ENCODE peak calls at places on chromosomes 3 and 15, in nine cellular contexts. E is tibial artery, O is colonic mucosa, R is AG10803, H is GM06990, I is A549, D is aorta, P is ovary, C is cardiac fibroblast. X is an unnamed sample.

GRCh38 chr15:90895571-90896117 is 7.5 kb upstream of the MAN2A2 start:
- DNase-seq in E (no peak), O (no peak), R (no peak), H (no peak), I (peak; percentile 43), D (no peak), P (no peak), C (peak; percentile 23), X (no peak)

GRCh38 chr3:134601539-134602439 is 49.0 kb downstream of the KY start:
- DNase-seq in E (no peak), O (no peak), R (peak; percentile 56), H (no peak), I (no peak), D (no peak), P (peak; percentile 45), C (peak; percentile 59), X (peak; percentile 16)

GRCh38 chr3:114384558-114384903 is 90.7 kb downstream of the TIGIT start:
- DNase-seq in E (no peak), O (no peak), R (peak; percentile 31), H (no peak), I (no peak), D (no peak), P (no peak), C (no peak), X (no peak)

GRCh38 chr3:61448378-61448777 is 113.0 kb upstream of the PTPRG start:
- DNase-seq in E (no peak), O (no peak), R (no peak), H (no peak), I (no peak), D (no peak), P (no peak), C (peak; percentile 23), X (no peak)

GRCh38 chr3:133209871-133210550 is 171.8 kb downstream of the TMEM108 start:
- DNase-seq in E (no peak), O (no peak), R (peak; percentile 51), H (peak; percentile 14), I (no peak), D (no peak), P (no peak), C (peak; percentile 21), X (peak; percentile 29)

GRCh38 chr15:67824900-67825879 is at the start of gene SKOR1:
- DNase-seq in E (no peak), O (no peak), R (peak; percentile 34), H (no peak), I (peak; percentile 46), D (no peak), P (no peak), C (peak; percentile 53), X (no peak)

GRCh38 chr3:185912929-185913901 is 24.6 kb downstream of the TRA2B start:
- DNase-seq in E (no peak), O (no peak), R (no peak), H (no peak), I (no peak), D (no peak), P (no peak), C (no peak), X (no peak)

GRCh38 chr15:79007066-79007465 is 62.2 kb upstream of the CTSH start:
- DNase-seq in E (peak; percentile 80), O (peak; percentile 44), R (peak; percentile 59), H (no peak), I (peak; percentile 77), D (peak; percentile 67), P (no peak), C (peak; percentile 55), X (no peak)

GRCh38 chr15:65759441-65759840 is 32.7 kb downstream of the DENND4A start:
- DNase-seq in E (no peak), O (no peak), R (no peak), H (no peak), I (no peak), D (no peak), P (no peak), C (no peak), X (no peak)

GRCh38 chr3:119206611-119207511 is 33.5 kb downstream of the UPK1B start:
- DNase-seq in E (no peak), O (no peak), R (no peak), H (no peak), I (peak; percentile 85), D (no peak), P (no peak), C (no peak), X (no peak)

GRCh38 chr3:28033059-28033784 is 208.2 kb upstream of the CMC1 start:
- DNase-seq in E (no peak), O (no peak), R (no peak), H (no peak), I (no peak), D (no peak), P (no peak), C (no peak), X (no peak)

GRCh38 chr15:69478259-69478687 is 25.7 kb downstream of the RPLP1 start:
- DNase-seq in E (no peak), O (peak; percentile 44), R (peak; percentile 30), H (no peak), I (peak; percentile 74), D (no peak), P (peak; percentile 61), C (peak; percentile 50), X (no peak)

GRCh38 chr15:60520825-60521368 is 42.0 kb upstream of the ICE2 start:
- DNase-seq in E (peak; percentile 58), O (peak; percentile 78), R (peak; percentile 59), H (no peak), I (peak; percentile 84), D (peak; percentile 77), P (peak; percentile 60), C (peak; percentile 82), X (no peak)

GRCh38 chr3:180747805-180748361 is 68.6 kb upstream of the CCDC39 start:
- DNase-seq in E (no peak), O (no peak), R (no peak), H (no peak), I (no peak), D (no peak), P (no peak), C (no peak), X (no peak)

GRCh38 chr3:51378075-51378474 is 7.0 kb upstream of the MANF start:
- DNase-seq in E (no peak), O (no peak), R (no peak), H (no peak), I (no peak), D (peak; percentile 3), P (no peak), C (no peak), X (no peak)

GRCh38 chr15:82572986-82573385 is 32.7 kb upstream of the RPS17 start:
- DNase-seq in E (no peak), O (no peak), R (no peak), H (no peak), I (no peak), D (no peak), P (no peak), C (no peak), X (no peak)

GRCh38 chr15:82570721-82571519 is 30.7 kb upstream of the RPS17 start:
- DNase-seq in E (no peak), O (no peak), R (peak; percentile 30), H (no peak), I (no peak), D (peak; percentile 32), P (no peak), C (peak; percentile 18), X (no peak)

GRCh38 chr15:82569834-82570233 is 29.6 kb upstream of the RPS17 start:
- DNase-seq in E (no peak), O (no peak), R (no peak), H (no peak), I (no peak), D (no peak), P (no peak), C (no peak), X (no peak)

GRCh38 chr15:82571722-82572222 is 31.5 kb upstream of the RPS17 start:
- DNase-seq in E (peak; percentile 80), O (peak; percentile 58), R (peak; percentile 77), H (no peak), I (no peak), D (peak; percentile 78), P (peak; percentile 71), C (peak; percentile 63), X (peak; percentile 60)

GRCh38 chr15:82572311-82572710 is 32.1 kb upstream of the RPS17 start:
- DNase-seq in E (no peak), O (no peak), R (no peak), H (no peak), I (no peak), D (no peak), P (peak; percentile 20), C (no peak), X (no peak)
- H3K4me3 ChIP-seq in E (peak overlapping the region; percentile 56), O (no peak overlapping the region), R (peak overlapping the region; percentile 65), H (no peak overlapping the region), I (no peak overlapping the region), D (no peak overlapping the region), P (no peak overlapping the region), C (no peak overlapping the region), X (no peak overlapping the region)

DNA sequence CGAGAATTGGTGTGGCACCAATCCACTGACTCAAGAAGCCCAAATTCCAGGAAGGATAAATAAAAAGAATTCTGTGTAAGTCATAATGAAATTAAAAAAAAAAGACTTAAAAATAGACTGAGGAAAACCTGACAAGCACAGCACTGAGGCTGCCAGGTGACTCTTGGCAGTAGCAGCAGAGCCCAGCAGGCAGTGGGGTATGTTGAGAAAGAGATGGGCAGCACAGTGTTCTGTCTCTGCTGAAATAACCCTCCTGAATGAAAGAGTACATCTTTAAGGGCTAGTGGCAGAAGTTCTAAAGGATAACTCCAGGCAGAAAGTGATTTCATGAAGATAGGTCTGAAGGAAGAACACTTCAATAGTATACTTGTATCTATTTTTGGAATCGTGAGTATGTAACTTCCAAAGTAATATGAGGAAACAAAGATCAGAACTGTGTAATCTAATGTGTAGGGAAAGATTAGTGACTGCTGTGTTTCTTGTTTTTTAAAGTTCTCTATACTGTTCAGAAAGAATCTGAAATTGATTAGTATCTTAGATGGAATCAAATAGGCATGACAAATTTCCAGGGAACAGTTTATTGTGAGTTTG is 75.9 kb downstream of the RAB7A start:
- DNase-seq in E (no peak), O (no peak), R (no peak), H (no peak), I (no peak), D (no peak), P (no peak), C (no peak), X (no peak)
- H3K4me3 ChIP-seq in E (no peak overlapping the region), O (no peak overlapping the region), R (no peak overlapping the region), H (no peak overlapping the region), I (no peak overlapping the region), D (no peak overlapping the region), P (no peak overlapping the region), C (no peak overlapping the region), X (no peak overlapping the region)

GRCh38 chr15:38129531-38130199 is 123.0 kb upstream of the SPRED1 start:
- DNase-seq in E (peak; percentile 89), O (peak; percentile 64), R (peak; percentile 100), H (peak; percentile 67), I (no peak), D (peak; percentile 86), P (peak; percentile 81), C (peak; percentile 100), X (peak; percentile 100)
- H3K4me3 ChIP-seq in E (peak overlapping the region; percentile 29), O (no peak overlapping the region), R (peak overlapping the region; percentile 52), H (peak overlapping the region; percentile 43), I (no peak overlapping the region), D (no peak overlapping the region), P (peak overlapping the region; percentile 27), C (peak overlapping the region; percentile 25), X (peak overlapping the region; percentile 38)

DNA sequence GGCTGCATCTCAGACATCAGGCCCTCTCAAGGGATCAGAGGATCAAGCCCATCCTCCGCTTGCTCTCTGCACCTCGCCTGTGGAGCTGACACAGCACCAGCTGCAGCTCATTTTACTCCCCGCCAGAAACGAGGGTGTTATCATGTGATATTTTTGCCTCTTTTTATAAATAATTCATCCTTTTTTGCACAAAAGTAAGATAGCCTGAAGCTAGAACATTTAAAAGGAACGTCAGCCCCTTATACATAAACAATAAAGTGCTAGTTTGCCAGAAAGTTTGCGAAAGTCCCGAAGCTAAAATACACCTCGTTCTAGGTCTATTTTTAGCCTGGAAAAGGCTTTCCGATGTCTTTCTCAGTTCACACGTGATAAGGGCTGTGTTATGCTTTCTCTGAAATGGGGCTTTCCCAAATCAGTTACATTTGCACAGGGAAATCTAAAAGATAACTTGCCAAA is 9.6 kb upstream of the FAM174B start:
- DNase-seq in E (no peak), O (no peak), R (peak; percentile 16), H (no peak), I (no peak), D (no peak), P (peak; percentile 75), C (peak; percentile 52), X (no peak)
- H3K4me3 ChIP-seq in E (no peak overlapping the region), O (no peak overlapping the region), R (no peak overlapping the region), H (no peak overlapping the region), I (no peak overlapping the region), D (no peak overlapping the region), P (no peak overlapping the region), C (no peak overlapping the region), X (no peak overlapping the region)

X was measured in skeletal muscle cell.